ENCODE peak calls at places on chromosomes 2 and 18, in seven cellular contexts. One of them, this sample, is unnamed.

GRCh38 chr2:181780159-181781081 is 100.1 kb upstream of the NEUROD1 start:
- DNase-seq in left ventricle myocardium inferior: no peak
- DNase-seq in BJ: no peak
- DNase-seq in fibroblast of mammary gland: no peak
- DNase-seq in breast epithelium: peak
- DNase-seq in fibroblast of lung: peak
- DNase-seq in GM12865: no peak
- DNase-seq in this sample: no peak

GRCh38 chr2:11102466-11102865 is 52.8 kb upstream of the SLC66A3 start:
- DNase-seq in breast epithelium: no peak
- DNase-seq in fibroblast of lung: no peak
- DNase-seq in left ventricle myocardium inferior: no peak
- DNase-seq in fibroblast of mammary gland: no peak
- DNase-seq in BJ: no peak
- DNase-seq in GM12865: no peak
- DNase-seq in this sample: no peak

GRCh38 chr2:99386011-99386410 is 48.8 kb downstream of the EIF5B start:
- DNase-seq in BJ: no peak
- DNase-seq in left ventricle myocardium inferior: no peak
- DNase-seq in fibroblast of lung: no peak
- DNase-seq in GM12865: no peak
- DNase-seq in breast epithelium: no peak
- DNase-seq in fibroblast of mammary gland: no peak
- DNase-seq in this sample: no peak

GRCh38 chr2:71647346-71647745 is 194.0 kb downstream of the DYSF start:
- DNase-seq in fibroblast of lung: peak
- DNase-seq in fibroblast of mammary gland: no peak
- DNase-seq in GM12865: no peak
- DNase-seq in BJ: no peak
- DNase-seq in breast epithelium: no peak
- DNase-seq in left ventricle myocardium inferior: no peak
- DNase-seq in this sample: peak

GRCh38 chr2:43174368-43175186 is 51.8 kb downstream of the ZFP36L2 start:
- DNase-seq in left ventricle myocardium inferior: no peak
- DNase-seq in breast epithelium: no peak
- DNase-seq in BJ: no peak
- DNase-seq in fibroblast of mammary gland: no peak
- DNase-seq in fibroblast of lung: no peak
- DNase-seq in GM12865: peak
- DNase-seq in this sample: no peak

GRCh38 chr18:25630682-25631081 is 278.7 kb upstream of the ZNF521 start:
- DNase-seq in fibroblast of lung: peak
- DNase-seq in fibroblast of mammary gland: peak
- DNase-seq in BJ: no peak
- DNase-seq in breast epithelium: no peak
- DNase-seq in GM12865: no peak
- DNase-seq in left ventricle myocardium inferior: no peak
- DNase-seq in this sample: peak

GRCh38 chr2:197929008-197929885 is 124.9 kb downstream of the PLCL1 start:
- DNase-seq in fibroblast of lung: no peak
- DNase-seq in breast epithelium: no peak
- DNase-seq in fibroblast of mammary gland: no peak
- DNase-seq in left ventricle myocardium inferior: no peak
- DNase-seq in GM12865: no peak
- DNase-seq in BJ: no peak
- DNase-seq in this sample: no peak

GRCh38 chr18:41146301-41146700 is 808.7 kb upstream of the PIK3C3 start:
- DNase-seq in fibroblast of lung: no peak
- DNase-seq in left ventricle myocardium inferior: no peak
- DNase-seq in fibroblast of mammary gland: no peak
- DNase-seq in BJ: no peak
- DNase-seq in breast epithelium: no peak
- DNase-seq in GM12865: no peak
- DNase-seq in this sample: no peak

GRCh38 chr2:98914713-98915580 is 21.1 kb downstream of the CRACDL start:
- DNase-seq in left ventricle myocardium inferior: no peak
- DNase-seq in BJ: no peak
- DNase-seq in fibroblast of lung: no peak
- DNase-seq in breast epithelium: no peak
- DNase-seq in fibroblast of mammary gland: no peak
- DNase-seq in GM12865: no peak
- DNase-seq in this sample: no peak

GRCh38 chr2:65390134-65390533 is 42.3 kb downstream of the SPRED2 start:
- DNase-seq in BJ: no peak
- DNase-seq in breast epithelium: no peak
- DNase-seq in GM12865: peak
- DNase-seq in fibroblast of mammary gland: no peak
- DNase-seq in fibroblast of lung: no peak
- DNase-seq in left ventricle myocardium inferior: no peak
- DNase-seq in this sample: no peak

GRCh38 chr2:86466306-86466705 is 25.1 kb downstream of the KDM3A start:
- DNase-seq in fibroblast of mammary gland: no peak
- DNase-seq in GM12865: no peak
- DNase-seq in fibroblast of lung: no peak
- DNase-seq in left ventricle myocardium inferior: no peak
- DNase-seq in breast epithelium: no peak
- DNase-seq in BJ: no peak
- DNase-seq in this sample: no peak

GRCh38 chr2:38533757-38534545 is 68.8 kb downstream of the HNRNPLL start:
- DNase-seq in fibroblast of mammary gland: no peak
- DNase-seq in left ventricle myocardium inferior: no peak
- DNase-seq in breast epithelium: no peak
- DNase-seq in fibroblast of lung: no peak
- DNase-seq in GM12865: no peak
- DNase-seq in BJ: no peak
- DNase-seq in this sample: no peak

GRCh38 chr2:47595690-47596089 is 187.3 kb upstream of the MSH6 start:
- DNase-seq in fibroblast of lung: no peak
- DNase-seq in BJ: no peak
- DNase-seq in fibroblast of mammary gland: no peak
- DNase-seq in GM12865: no peak
- DNase-seq in breast epithelium: no peak
- DNase-seq in left ventricle myocardium inferior: no peak
- DNase-seq in this sample: no peak

GRCh38 chr2:215830313-215830712 is 183.0 kb downstream of the MREG start:
- DNase-seq in breast epithelium: no peak
- DNase-seq in left ventricle myocardium inferior: peak
- DNase-seq in fibroblast of mammary gland: peak
- DNase-seq in BJ: no peak
- DNase-seq in fibroblast of lung: peak
- DNase-seq in GM12865: no peak
- DNase-seq in this sample: peak

GRCh38 chr2:26457241-26457666 is 20.7 kb downstream of the OTOF start:
- DNase-seq in fibroblast of mammary gland: no peak
- DNase-seq in breast epithelium: no peak
- DNase-seq in GM12865: no peak
- DNase-seq in left ventricle myocardium inferior: no peak
- DNase-seq in fibroblast of lung: no peak
- DNase-seq in BJ: no peak
- DNase-seq in this sample: no peak

GRCh38 chr2:109604597-109604996 is 9.2 kb downstream of the SEPTIN10 start:
- DNase-seq in BJ: no peak
- DNase-seq in fibroblast of lung: peak
- DNase-seq in left ventricle myocardium inferior: no peak
- DNase-seq in fibroblast of mammary gland: peak
- DNase-seq in GM12865: no peak
- DNase-seq in breast epithelium: no peak
- DNase-seq in this sample: peak

GRCh38 chr2:16525265-16525887 is 140.3 kb downstream of the CYRIA start:
- DNase-seq in GM12865: peak
- DNase-seq in fibroblast of mammary gland: peak
- DNase-seq in BJ: no peak
- DNase-seq in breast epithelium: no peak
- DNase-seq in fibroblast of lung: no peak
- DNase-seq in left ventricle myocardium inferior: no peak
- DNase-seq in this sample: no peak
- TF ChIP-seq CTCF in GM12865: peak
- TF ChIP-seq CTCF in fibroblast of mammary gland: peak
- TF ChIP-seq CTCF in BJ: no peak
- TF ChIP-seq CTCF in breast epithelium: no peak
- TF ChIP-seq CTCF in fibroblast of lung: peak
- TF ChIP-seq CTCF in left ventricle myocardium inferior: peak
- TF ChIP-seq CTCF in this sample: peak

DNA sequence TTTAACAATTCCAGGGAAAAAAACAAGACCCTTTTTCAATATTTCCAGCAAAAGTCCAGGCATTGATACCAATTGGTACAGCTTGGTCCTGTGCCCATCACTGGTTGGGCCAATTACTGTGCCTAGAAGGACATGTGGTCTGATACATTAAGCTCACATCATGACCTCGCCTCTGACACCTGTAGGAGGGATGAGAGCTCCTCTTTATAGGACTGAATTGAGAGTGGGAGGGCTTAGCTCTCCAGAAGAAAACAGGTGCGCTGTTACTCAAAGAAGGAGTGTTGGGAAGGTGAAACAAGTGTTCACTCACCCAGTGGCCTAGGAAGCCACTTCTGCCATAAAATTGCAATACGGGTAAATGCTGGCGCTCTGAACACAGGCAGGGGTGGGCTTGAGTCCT is 49.6 kb downstream of the RABL2A start:
- DNase-seq in fibroblast of lung: no peak
- DNase-seq in fibroblast of mammary gland: no peak
- DNase-seq in left ventricle myocardium inferior: no peak
- DNase-seq in BJ: no peak
- DNase-seq in breast epithelium: no peak
- DNase-seq in GM12865: no peak
- DNase-seq in this sample: no peak
- TF ChIP-seq CTCF in fibroblast of lung: no peak
- TF ChIP-seq CTCF in fibroblast of mammary gland: no peak
- TF ChIP-seq CTCF in left ventricle myocardium inferior: no peak
- TF ChIP-seq CTCF in BJ: no peak
- TF ChIP-seq CTCF in breast epithelium: no peak
- TF ChIP-seq CTCF in GM12865: no peak
- TF ChIP-seq CTCF in this sample: no peak

DNA sequence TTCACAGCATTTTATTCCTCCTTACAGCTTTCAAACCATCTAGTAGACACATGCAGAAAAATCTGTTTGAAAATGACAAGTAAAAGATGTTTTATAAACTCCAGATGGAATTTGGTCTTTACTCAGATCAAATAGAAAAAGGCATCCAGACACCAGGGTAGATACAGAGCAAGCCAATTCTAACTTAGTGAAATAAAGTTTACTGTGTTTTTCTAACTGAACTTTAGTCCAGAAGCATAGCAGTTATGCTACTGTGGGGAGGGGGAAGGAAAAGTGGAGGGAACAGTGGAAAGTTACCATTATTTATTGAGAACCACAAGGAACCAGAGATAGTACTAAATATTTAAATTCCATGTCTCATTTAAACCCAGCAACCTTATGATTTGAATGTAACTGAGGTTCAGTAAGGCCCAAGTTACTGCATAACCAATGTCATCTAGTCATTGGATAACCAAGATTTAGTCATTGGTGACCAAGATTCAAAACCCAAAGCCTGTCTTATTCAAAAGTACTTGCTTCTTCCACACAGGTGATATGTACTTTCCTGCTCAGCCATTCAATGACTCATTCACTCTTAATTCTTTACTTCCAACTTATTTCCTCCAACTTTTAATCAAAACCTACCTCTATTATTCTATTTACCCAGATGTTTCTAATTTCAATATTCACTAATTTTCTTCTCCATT is 57.7 kb downstream of the RAD51AP2 start:
- DNase-seq in fibroblast of mammary gland: no peak
- DNase-seq in fibroblast of lung: no peak
- DNase-seq in left ventricle myocardium inferior: no peak
- DNase-seq in GM12865: no peak
- DNase-seq in BJ: no peak
- DNase-seq in breast epithelium: no peak
- DNase-seq in this sample: no peak
- TF ChIP-seq CTCF in fibroblast of mammary gland: no peak
- TF ChIP-seq CTCF in fibroblast of lung: no peak
- TF ChIP-seq CTCF in left ventricle myocardium inferior: no peak
- TF ChIP-seq CTCF in GM12865: no peak
- TF ChIP-seq CTCF in BJ: no peak
- TF ChIP-seq CTCF in breast epithelium: no peak
- TF ChIP-seq CTCF in this sample: no peak

GRCh38 chr2:189109921-189110397 is 69.6 kb downstream of the COL5A2 start:
- DNase-seq in fibroblast of mammary gland: no peak
- DNase-seq in GM12865: peak
- DNase-seq in left ventricle myocardium inferior: no peak
- DNase-seq in breast epithelium: no peak
- DNase-seq in BJ: no peak
- DNase-seq in fibroblast of lung: no peak
- DNase-seq in this sample: peak
- TF ChIP-seq CTCF in fibroblast of mammary gland: no peak
- TF ChIP-seq CTCF in GM12865: no peak
- TF ChIP-seq CTCF in left ventricle myocardium inferior: no peak
- TF ChIP-seq CTCF in breast epithelium: no peak
- TF ChIP-seq CTCF in BJ: no peak
- TF ChIP-seq CTCF in fibroblast of lung: no peak
- TF ChIP-seq CTCF in this sample: no peak

GRCh38 chr2:80971-81736 is 34.8 kb upstream of the FAM110C start:
- DNase-seq in GM12865: no peak
- DNase-seq in fibroblast of mammary gland: no peak
- DNase-seq in left ventricle myocardium inferior: no peak
- DNase-seq in BJ: no peak
- DNase-seq in fibroblast of lung: no peak
- DNase-seq in breast epithelium: no peak
- DNase-seq in this sample: no peak
- TF ChIP-seq CTCF in GM12865: no peak
- TF ChIP-seq CTCF in fibroblast of mammary gland: no peak
- TF ChIP-seq CTCF in left ventricle myocardium inferior: no peak
- TF ChIP-seq CTCF in BJ: no peak
- TF ChIP-seq CTCF in fibroblast of lung: no peak
- TF ChIP-seq CTCF in breast epithelium: no peak
- TF ChIP-seq CTCF in this sample: no peak

GRCh38 chr2:68359889-68360288 is 5.2 kb upstream of the PLEK start:
- DNase-seq in left ventricle myocardium inferior: no peak
- DNase-seq in breast epithelium: no peak
- DNase-seq in fibroblast of lung: no peak
- DNase-seq in fibroblast of mammary gland: no peak
- DNase-seq in BJ: no peak
- DNase-seq in GM12865: no peak
- DNase-seq in this sample: no peak
- TF ChIP-seq CTCF in left ventricle myocardium inferior: no peak
- TF ChIP-seq CTCF in breast epithelium: no peak
- TF ChIP-seq CTCF in fibroblast of lung: peak
- TF ChIP-seq CTCF in fibroblast of mammary gland: peak
- TF ChIP-seq CTCF in BJ: no peak
- TF ChIP-seq CTCF in GM12865: peak
- TF ChIP-seq CTCF in this sample: peak